ENCODE peak calls at places on chromosomes 1 and 21, in nine cellular contexts. U, Z, I, C, E, S, W, V and P are unnamed samples.

GRCh38 chr1:91617242-91617837 is 116.7 kb downstream of the CDC7 start:
- DNase-seq in E (no peak), Z (no peak), W (peak; percentile 67), V (no peak), C (peak; percentile 74), U (peak; percentile 82), S (no peak), I (peak; percentile 51), P (peak; percentile 11)

GRCh38 chr1:110556471-110556807 is 37.5 kb upstream of the KCNA10 start:
- DNase-seq in V (no peak), S (no peak), I (no peak), C (no peak), E (peak; percentile 65), U (no peak), W (no peak), Z (no peak), P (no peak)

GRCh38 chr1:6577831-6578525 is 1.8 kb upstream of the ZBTB48 start:
- DNase-seq in W (no peak), V (no peak), Z (no peak), U (no peak), S (no peak), I (no peak), E (no peak), C (no peak), P (no peak)

GRCh38 chr21:33373451-33373850 is 29.8 kb upstream of the IFNGR2 start:
- DNase-seq in W (no peak), I (no peak), C (no peak), U (no peak), Z (no peak), V (no peak), S (no peak), E (no peak), P (no peak)

GRCh38 chr1:228691926-228692325 is 43.4 kb upstream of the RHOU start:
- DNase-seq in C (peak; percentile 68), E (no peak), I (no peak), W (no peak), S (peak; percentile 33), Z (peak; percentile 46), U (no peak), V (peak; percentile 25), P (no peak)

GRCh38 chr1:6867688-6868370 is 82.6 kb downstream of the CAMTA1 start:
- DNase-seq in W (no peak), Z (no peak), S (no peak), E (no peak), I (no peak), U (no peak), C (no peak), V (no peak), P (no peak)

GRCh38 chr1:181647314-181648035 is 164.2 kb downstream of the CACNA1E start:
- DNase-seq in C (peak; percentile 39), I (no peak), E (no peak), U (no peak), W (no peak), V (no peak), S (no peak), Z (peak; percentile 88), P (no peak)

GRCh38 chr1:220990417-220991337 is 111.4 kb downstream of the HLX start:
- DNase-seq in I (no peak), E (no peak), V (no peak), S (no peak), W (no peak), U (no peak), C (no peak), Z (no peak), P (no peak)

GRCh38 chr1:172254521-172255222 is 165.8 kb upstream of the C1orf105 start:
- DNase-seq in S (peak; percentile 66), E (no peak), Z (no peak), I (no peak), C (no peak), W (no peak), U (no peak), V (no peak), P (no peak)

GRCh38 chr1:85240174-85240601 is 19.3 kb downstream of the C1orf52 start:
- DNase-seq in W (no peak), S (no peak), E (no peak), Z (no peak), C (no peak), V (no peak), I (no peak), U (no peak), P (no peak)

GRCh38 chr1:228792601-228793000 is 57.3 kb downstream of the RHOU start:
- DNase-seq in E (no peak), S (no peak), V (no peak), Z (no peak), C (no peak), I (no peak), U (no peak), W (no peak), P (no peak)

GRCh38 chr1:48831579-48831978 is 54.9 kb upstream of the BEND5 start:
- DNase-seq in V (no peak), U (no peak), E (no peak), I (no peak), W (no peak), Z (no peak), C (no peak), S (no peak), P (no peak)

GRCh38 chr1:109425902-109426277 is 358 bp downstream of the PSMA5 start:
- DNase-seq in I (no peak), S (peak; percentile 1), E (no peak), V (peak; percentile 56), W (no peak), C (peak; percentile 77), U (peak; percentile 85), Z (peak; percentile 65), P (no peak)

GRCh38 chr1:2271134-2271785 is 43.1 kb downstream of the SKI start:
- DNase-seq in S (no peak), U (peak; percentile 47), I (no peak), Z (no peak), W (no peak), V (no peak), C (no peak), E (no peak), P (no peak)

DNA sequence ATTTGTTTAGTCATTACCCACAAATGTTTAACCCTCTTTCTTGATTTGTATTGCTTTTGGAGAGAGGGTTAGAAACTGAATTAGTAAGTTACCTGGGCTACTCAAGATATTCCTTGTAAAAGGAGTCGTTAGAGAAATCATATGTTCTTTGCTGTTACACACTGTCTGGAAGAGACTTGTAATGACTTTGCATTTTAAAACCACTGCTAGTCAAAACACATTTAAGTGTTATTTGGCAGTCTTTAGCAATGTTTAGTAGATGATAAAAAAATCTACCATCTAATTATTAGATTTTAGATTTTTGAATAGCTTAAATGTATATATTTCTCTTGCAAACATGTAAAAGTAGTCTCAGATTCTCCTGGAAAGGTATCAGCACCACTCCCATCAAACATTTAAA is 6.6 kb downstream of the OSBPL9 start:
- DNase-seq in V (no peak), E (no peak), W (no peak), I (no peak), S (no peak), C (no peak), Z (no peak), U (no peak), P (no peak)
- TF ChIP-seq CTCF in V (no peak), E (no peak), W (no peak), I (no peak), S (no peak), C (no peak), Z (no peak), U (no peak), P (no peak)

GRCh38 chr21:36510911-36511310 is 31.0 kb upstream of the CLDN14 start:
- DNase-seq in E (no peak), V (no peak), Z (no peak), W (no peak), S (no peak), U (no peak), I (no peak), C (no peak), P (no peak)
- H3K27ac ChIP-seq in E (no peak overlapping the region), V (no peak overlapping the region), Z (no peak overlapping the region), W (no peak overlapping the region), S (no peak overlapping the region), U (no peak overlapping the region), I (no peak overlapping the region), C (peak overlapping the region; percentile 3), P (no peak overlapping the region)

DNA sequence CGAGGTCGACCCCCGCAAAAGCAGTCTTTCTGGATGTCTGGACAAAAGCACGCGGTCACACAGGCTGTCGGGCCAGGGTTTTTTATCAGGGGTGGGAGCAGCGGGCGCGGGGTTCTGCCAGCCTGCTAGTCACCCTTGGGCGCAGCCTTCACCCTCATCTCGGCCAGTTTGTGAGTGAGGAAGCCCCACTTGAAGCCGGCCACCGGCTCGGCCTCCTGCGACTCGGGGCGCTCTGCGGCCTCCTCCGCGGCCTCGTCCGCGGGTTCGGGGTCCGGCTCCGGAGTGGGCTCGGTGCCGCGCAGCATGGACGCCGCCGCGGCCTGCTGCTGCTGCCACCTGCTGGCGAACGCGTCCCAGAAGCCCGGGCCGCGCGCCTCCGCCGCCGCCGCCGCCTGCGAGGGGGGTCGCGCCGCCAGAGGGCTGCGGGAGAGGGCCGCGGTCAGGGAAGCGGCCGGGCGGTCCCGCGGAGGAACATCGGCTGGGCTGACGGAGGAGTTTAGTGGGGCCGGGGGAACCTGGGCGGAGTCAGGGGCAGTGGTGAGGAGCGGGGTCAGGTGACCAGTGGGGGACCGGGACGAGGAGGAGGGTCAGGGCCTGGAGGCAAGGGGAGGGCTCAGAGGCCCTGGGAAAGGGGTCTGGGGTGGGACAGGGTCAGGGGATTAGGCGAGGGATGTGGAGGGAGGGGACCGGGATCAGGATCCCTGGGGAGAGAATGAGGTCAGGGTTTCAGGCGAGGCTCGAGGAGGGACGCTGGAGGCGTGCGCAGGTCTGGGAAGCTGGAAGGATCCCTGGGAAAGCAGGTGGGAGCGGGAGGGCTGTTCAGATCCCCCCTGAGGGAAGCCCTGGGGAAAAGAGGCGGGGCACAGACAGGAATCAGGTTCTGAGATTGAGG is 4.5 kb downstream of the C1orf232 start:
- DNase-seq in I (peak; percentile 45), S (no peak), C (peak; percentile 79), W (peak; percentile 38), E (no peak), V (peak; percentile 58), U (peak; percentile 75), Z (no peak), P (peak; percentile 41)
- H3K27me3 ChIP-seq in I (no peaks in the 10 kb centered on the region), S (no peaks in the 10 kb centered on the region), C (peaks cover 12% of the 10 kb centered on the region), W (no peaks in the 10 kb centered on the region), E (no peaks in the 10 kb centered on the region), V (peaks cover 14% of the 10 kb centered on the region), U (no peaks in the 10 kb centered on the region), Z (no peaks in the 10 kb centered on the region), P (peaks cover 31% of the 10 kb centered on the region)

GRCh38 chr1:15402809-15403450 is 6.8 kb upstream of the EFHD2 start:
- DNase-seq in W (no peak), U (no peak), E (no peak), S (no peak), Z (no peak), V (no peak), C (no peak), I (no peak), P (no peak)

GRCh38 chr1:15405106-15405850 is 4.4 kb upstream of the EFHD2 start:
- DNase-seq in S (no peak), W (no peak), E (no peak), V (no peak), U (no peak), Z (no peak), C (no peak), I (no peak), P (no peak)

GRCh38 chr1:15401391-15402055 is 8.2 kb upstream of the EFHD2 start:
- DNase-seq in C (no peak), U (no peak), E (no peak), V (no peak), W (no peak), S (no peak), Z (no peak), I (no peak), P (no peak)

GRCh38 chr1:15406911-15407559 is 2.7 kb upstream of the EFHD2 start:
- DNase-seq in V (no peak), C (no peak), Z (no peak), I (no peak), U (peak; percentile 71), W (no peak), E (no peak), S (no peak), P (no peak)

GRCh38 chr1:15403962-15404580 is 5.6 kb upstream of the EFHD2 start:
- DNase-seq in S (no peak), Z (no peak), W (no peak), I (no peak), E (no peak), V (no peak), C (no peak), U (no peak), P (no peak)
- TF ChIP-seq CTCF in S (no peak), Z (no peak), W (no peak), I (no peak), E (no peak), V (no peak), C (no peak), U (no peak), P (no peak)